ENCODE peak calls at places on chromosomes 11 and 22, in six cellular contexts. X is ovary, J is uterus, Q is right lobe of liver, C is transverse colon, E is body of pancreas. A is an unnamed sample. For H3K4me1, the result is how much of the 10 kb centered on the place peaks cover.

GRCh38 chr11:26753738-26754504 is 32.1 kb upstream of the SLC5A12 start:
- DNase-seq in E (peak), Q (peak), X (peak), C (peak), J (peak), A (peak)

GRCh38 chr11:35116762-35117588 is 22.0 kb upstream of the CD44 start:
- DNase-seq in X (no peak), Q (no peak), E (peak), C (no peak), J (peak), A (no peak)

GRCh38 chr11:29243616-29244015 is 773.2 kb downstream of the KCNA4 start:
- DNase-seq in J (no peak), E (no peak), X (no peak), C (no peak), Q (no peak), A (no peak)

GRCh38 chr11:89181111-89181510 is 3.4 kb downstream of the TYR start:
- DNase-seq in Q (no peak), X (no peak), J (no peak), E (no peak), C (no peak), A (no peak)

GRCh38 chr11:6925636-6926207 is 504 bp upstream of the ZNF215 start:
- DNase-seq in E (no peak), X (no peak), Q (no peak), C (no peak), J (no peak), A (no peak)

GRCh38 chr11:30583505-30584280 is 2.5 kb downstream of the MPPED2 start:
- DNase-seq in X (peak), J (peak), Q (no peak), C (peak), E (peak), A (peak)

GRCh38 chr11:120244966-120245365 is 5.0 kb downstream of the POU2F3 start:
- DNase-seq in Q (no peak), J (no peak), E (no peak), C (no peak), X (no peak), A (no peak)

GRCh38 chr11:85088286-85088685 is 538.9 kb downstream of the DLG2 start:
- DNase-seq in Q (no peak), X (no peak), J (no peak), E (no peak), C (no peak), A (no peak)

GRCh38 chr11:17734418-17734911 is at the start of gene KCNC1:
- DNase-seq in C (no peak), J (no peak), E (peak), Q (peak), X (peak), A (peak)

GRCh38 chr11:117830674-117831351 is 6.3 kb upstream of the FXYD2 start:
- DNase-seq in C (peak), J (peak), Q (no peak), E (no peak), X (peak), A (peak)

GRCh38 chr11:71518506-71519471 is 8.3 kb upstream of the KRTAP5-7 start:
- DNase-seq in Q (no peak), J (no peak), C (no peak), E (no peak), X (no peak), A (no peak)

GRCh38 chr11:71564430-71564829 is 933 bp upstream of the KRTAP5-10 start:
- DNase-seq in C (no peak), X (no peak), J (no peak), Q (no peak), E (no peak), A (no peak)

GRCh38 chr11:1181858-1182535 is 24.2 kb downstream of the MUC5AC start:
- DNase-seq in X (no peak), E (no peak), Q (no peak), J (no peak), C (no peak), A (no peak)

GRCh38 chr11:120547301-120547700 is 35.8 kb downstream of the GRIK4 start:
- DNase-seq in C (no peak), Q (no peak), E (peak), J (no peak), X (no peak), A (no peak)

GRCh38 chr11:9688716-9689511 is 25.0 kb downstream of the SWAP70 start:
- DNase-seq in E (no peak), J (no peak), Q (no peak), X (no peak), C (no peak), A (no peak)

GRCh38 chr11:79047356-79047755 is 393.5 kb downstream of the TENM4 start:
- DNase-seq in J (no peak), E (no peak), X (no peak), C (no peak), Q (no peak), A (no peak)

GRCh38 chr11:47508595-47509555 is 44.1 kb downstream of the CELF1 start:
- DNase-seq in Q (no peak), J (no peak), X (no peak), E (peak), C (peak), A (no peak)

GRCh38 chr22:20510811-20511577 is 3.6 kb downstream of the MED15 start:
- DNase-seq in C (no peak), Q (no peak), X (no peak), J (no peak), E (no peak), A (no peak)

GRCh38 chr22:22893077-22893805 is 5.6 kb downstream of the IGLL5 start:
- DNase-seq in Q (no peak), E (no peak), C (no peak), X (peak), J (no peak), A (peak)
- H3K27ac ChIP-seq in Q (no peak), E (no peak), C (peak), X (no peak), J (no peak), A (no peak)

GRCh38 chr11:69293819-69294505 is at the start of gene MYEOV:
- DNase-seq in C (peak), J (no peak), Q (peak), E (no peak), X (no peak), A (no peak)

GRCh38 chr11:69290791-69291190 is 3.2 kb upstream of the MYEOV start:
- DNase-seq in E (no peak), X (no peak), C (peak), J (no peak), Q (no peak), A (no peak)

GRCh38 chr11:69291459-69292110 is 2.4 kb upstream of the MYEOV start:
- DNase-seq in J (no peak), C (no peak), X (no peak), Q (no peak), E (no peak), A (no peak)

GRCh38 chr11:69293087-69293486 is 868 bp upstream of the MYEOV start:
- DNase-seq in C (no peak), Q (no peak), X (no peak), E (no peak), J (no peak), A (no peak)

GRCh38 chr11:69292221-69292648 is 1.7 kb upstream of the MYEOV start:
- DNase-seq in X (no peak), C (peak), Q (no peak), J (no peak), E (no peak), A (no peak)
- H3K4me1 ChIP-seq in X (under half), C (half or more), Q (under half), J (under half), E (under half), A (under half)

GRCh38 chr11:20387262-20388095 is at the start of gene PRMT3:
- DNase-seq in J (peak), X (peak), Q (peak), C (peak), E (peak), A (peak)
- TF ChIP-seq POLR2A in J (peak), X (peak), Q (peak), C (peak), E (peak), A (peak)

GRCh38 chr11:131866535-131867400 is 496.4 kb downstream of the NTM start:
- DNase-seq in Q (no peak), J (no peak), C (no peak), X (no peak), E (no peak), A (no peak)
- H3K27ac ChIP-seq in Q (no peak), J (no peak), C (no peak), X (no peak), E (no peak), A (no peak)

DNA sequence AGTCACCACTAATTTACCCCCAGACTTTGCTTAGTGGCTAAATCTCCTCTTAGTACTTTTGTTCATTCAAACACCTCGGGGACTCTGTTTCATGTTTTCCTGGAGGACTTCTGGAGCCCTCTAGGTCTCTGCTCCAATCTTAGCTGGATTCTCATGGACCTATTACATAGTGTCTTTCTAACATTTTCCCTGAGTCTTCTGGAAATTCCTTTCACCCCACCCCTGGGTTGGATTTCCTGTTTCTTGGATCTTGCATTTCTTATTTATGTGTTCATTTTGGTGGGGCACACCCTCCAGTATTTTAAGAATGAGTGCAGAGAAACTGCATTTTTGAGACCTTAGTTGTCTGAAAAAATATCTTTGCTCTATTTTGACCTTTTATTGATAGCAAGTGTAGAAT is 220.1 kb downstream of the BLID start:
- DNase-seq in Q (no peak), E (no peak), X (no peak), C (no peak), J (no peak), A (no peak)
- H3K4me1 ChIP-seq in Q (under half), E (under half), X (under half), C (under half), J (under half), A (under half)

GRCh38 chr22:50289942-50290630 is 17.4 kb downstream of the PLXNB2 start:
- DNase-seq in E (no peak), Q (no peak), X (no peak), C (no peak), J (no peak), A (no peak)
- TF ChIP-seq POLR2A in E (no peak), Q (no peak), X (no peak), C (no peak), J (no peak), A (no peak)

A was measured in sigmoid colon.